ENCODE peak calls at places on chromosomes 11 and 22, in six cellular contexts. B is IMR-90, E is H9, M is neuronal stem cell, Q is mesenchymal stem cell, W is mesendoderm. P is an unnamed sample.

GRCh38 chr11:79441159-79441875 is 487 bp upstream of the TENM4 start:
- DNase-seq in B (peak), E (peak), M (peak), Q (peak), W (peak), P (peak)

GRCh38 chr11:32400196-32400595 is 35.1 kb downstream of the WT1 start:
- DNase-seq in B (peak), E (peak), M (no peak), Q (peak), W (peak), P (peak)

GRCh38 chr11:120125005-120125404 is 12.9 kb downstream of the TRIM29 start:
- DNase-seq in B (peak), E (no peak), M (no peak), Q (peak), W (peak), P (peak)

GRCh38 chr22:30754971-30755759 is 60.5 kb downstream of the OSBP2 start:
- DNase-seq in B (peak), E (peak), M (peak), Q (peak), W (peak), P (peak)

GRCh38 chr11:92830382-92831148 is 138.9 kb upstream of the MTNR1B start:
- DNase-seq in B (no peak), E (no peak), M (no peak), Q (no peak), W (no peak), P (no peak)

GRCh38 chr11:44030276-44030932 is 17.4 kb upstream of the ACCSL start:
- DNase-seq in B (peak), E (peak), M (peak), Q (peak), W (peak), P (no peak)

GRCh38 chr11:102849319-102849718 is 5.9 kb upstream of the MMP3 start:
- DNase-seq in B (peak), E (no peak), M (no peak), Q (peak), W (no peak), P (peak)

GRCh38 chr11:16632295-16633200 is 105.9 kb upstream of the C11orf58 start:
- DNase-seq in B (peak), E (peak), M (no peak), Q (peak), W (peak), P (no peak)

GRCh38 chr11:32792948-32793475 is 1.4 kb downstream of the CCDC73 start:
- DNase-seq in B (peak), E (peak), M (peak), Q (peak), W (peak), P (peak)

GRCh38 chr11:8192016-8192895 is 23.4 kb upstream of the RIC3 start:
- DNase-seq in B (peak), E (peak), M (peak), Q (peak), W (peak), P (peak)

GRCh38 chr22:20589614-20590476 is 82.4 kb downstream of the MED15 start:
- DNase-seq in B (no peak), E (no peak), M (no peak), Q (no peak), W (no peak), P (no peak)

GRCh38 chr11:57464343-57465181 is 4.2 kb downstream of the RTN4RL2 start:
- DNase-seq in B (peak), E (no peak), M (no peak), Q (no peak), W (peak), P (no peak)

GRCh38 chr11:31160504-31161422 is 208.8 kb downstream of the DCDC1 start:
- DNase-seq in B (no peak), E (no peak), M (peak), Q (no peak), W (peak), P (no peak)

GRCh38 chr11:8593455-8593854 is 573 bp downstream of the STK33 start:
- DNase-seq in B (no peak), E (no peak), M (no peak), Q (no peak), W (no peak), P (no peak)

DNA sequence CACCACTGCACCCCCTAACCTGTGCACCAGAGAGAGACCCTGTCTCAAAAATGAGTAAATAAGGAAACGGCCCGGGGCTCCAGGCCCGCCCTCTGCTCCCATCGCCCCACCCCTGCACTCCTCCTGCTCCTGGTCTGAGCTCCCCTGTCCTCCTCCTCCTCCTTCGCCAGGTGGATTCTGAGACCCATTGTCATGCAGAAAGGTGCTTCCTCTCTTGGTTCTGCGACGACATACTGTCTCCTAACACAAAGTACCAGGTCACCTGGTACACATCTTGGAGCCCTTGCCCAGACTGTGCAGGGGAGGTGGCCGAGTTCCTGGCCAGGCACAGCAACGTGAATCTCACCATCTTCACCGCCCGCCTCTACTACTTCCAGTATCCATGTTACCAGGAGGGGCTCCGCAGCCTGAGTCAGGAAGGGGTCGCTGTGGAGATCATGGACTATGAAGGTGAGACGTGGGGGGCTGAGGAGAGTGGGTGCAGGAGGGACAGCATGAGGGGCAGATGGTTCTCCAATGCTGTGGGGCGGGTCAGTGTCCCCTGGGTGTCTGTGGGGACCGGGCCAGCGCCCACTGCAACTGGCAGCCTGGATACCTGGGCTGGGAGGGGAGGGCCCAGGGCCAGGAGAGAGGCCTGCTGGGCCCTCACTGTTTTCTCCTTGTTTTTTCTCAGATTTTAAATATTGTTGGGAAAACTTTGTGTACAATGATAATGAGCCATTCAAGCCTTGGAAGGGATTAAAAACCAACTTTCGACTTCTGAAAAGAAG is 3.1 kb upstream of the APOBEC3D start:
- DNase-seq in B (no peak), E (peak), M (no peak), Q (no peak), W (peak), P (no peak)
- H2BK120ac ChIP-seq in B (no peak), E (no peak), M (no peak), Q (no peak), W (no peak), P (no peak)

GRCh38 chr11:2693851-2694261 is 5.9 kb downstream of the KCNQ1OT1 start:
- DNase-seq in B (no peak), E (peak), M (no peak), Q (no peak), W (peak), P (peak)

GRCh38 chr11:2694495-2694894 is 5.3 kb downstream of the KCNQ1OT1 start:
- DNase-seq in B (no peak), E (peak), M (no peak), Q (no peak), W (no peak), P (no peak)

GRCh38 chr11:2691991-2692841 is 7.6 kb downstream of the KCNQ1OT1 start:
- DNase-seq in B (no peak), E (peak), M (no peak), Q (no peak), W (peak), P (peak)

GRCh38 chr11:2694995-2695939 is 4.5 kb downstream of the KCNQ1OT1 start:
- DNase-seq in B (no peak), E (peak), M (no peak), Q (no peak), W (no peak), P (no peak)

DNA sequence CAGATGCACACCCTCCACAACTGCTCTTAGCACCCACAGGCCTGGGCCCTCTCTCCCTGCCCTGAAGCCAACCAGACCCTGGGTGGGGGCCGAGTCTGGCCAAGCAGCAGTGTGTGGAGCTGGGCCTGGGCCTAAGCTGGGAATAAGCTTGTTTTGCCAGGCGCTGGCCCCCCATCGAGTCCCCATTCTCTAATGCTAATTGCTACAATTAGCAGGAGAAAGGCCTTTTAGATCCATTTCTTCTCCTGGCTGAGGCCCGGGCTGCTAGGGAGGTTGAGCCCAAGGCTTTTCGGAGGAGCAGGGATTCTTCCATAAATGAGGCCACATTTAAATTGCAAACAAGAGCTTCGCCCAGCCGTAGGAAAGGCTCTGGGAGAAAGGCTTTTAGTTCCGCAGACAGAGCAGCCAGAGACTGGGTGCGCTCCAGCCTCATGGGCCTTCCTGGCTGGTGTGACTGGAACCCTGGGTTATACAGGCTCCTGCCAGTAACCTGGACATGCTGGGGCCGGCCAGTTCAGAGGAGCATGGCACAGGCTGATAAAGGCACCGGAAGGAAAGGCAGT is 6.4 kb downstream of the KCNQ1OT1 start:
- DNase-seq in B (no peak), E (peak), M (no peak), Q (no peak), W (peak), P (no peak)
- H2BK120ac ChIP-seq in B (no peak), E (no peak), M (no peak), Q (no peak), W (no peak), P (no peak)

DNA sequence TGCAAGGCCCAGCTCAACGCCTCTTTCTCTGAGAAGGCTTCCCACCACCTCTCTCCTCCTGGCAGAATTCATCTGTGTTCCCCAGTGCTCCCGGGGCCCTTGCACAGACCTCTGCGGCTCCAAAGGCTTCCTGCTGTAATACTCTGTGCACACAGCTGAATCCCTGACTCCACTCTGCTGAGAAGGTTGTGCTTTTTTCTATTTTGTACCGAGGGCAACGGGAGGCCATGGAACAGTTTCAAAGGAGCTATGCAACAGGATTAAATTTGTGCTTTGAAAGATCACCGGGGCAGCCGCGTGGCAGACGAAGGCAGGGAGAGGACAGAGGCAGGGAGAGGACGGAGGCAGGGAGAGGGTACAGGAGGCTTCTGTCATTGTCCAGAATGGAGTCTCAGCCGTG is 49.2 kb upstream of the SYT7 start:
- DNase-seq in B (no peak), E (no peak), M (no peak), Q (no peak), W (no peak), P (no peak)
- H2BK120ac ChIP-seq in B (no peak), E (no peak), M (no peak), Q (no peak), W (no peak), P (no peak)

DNA sequence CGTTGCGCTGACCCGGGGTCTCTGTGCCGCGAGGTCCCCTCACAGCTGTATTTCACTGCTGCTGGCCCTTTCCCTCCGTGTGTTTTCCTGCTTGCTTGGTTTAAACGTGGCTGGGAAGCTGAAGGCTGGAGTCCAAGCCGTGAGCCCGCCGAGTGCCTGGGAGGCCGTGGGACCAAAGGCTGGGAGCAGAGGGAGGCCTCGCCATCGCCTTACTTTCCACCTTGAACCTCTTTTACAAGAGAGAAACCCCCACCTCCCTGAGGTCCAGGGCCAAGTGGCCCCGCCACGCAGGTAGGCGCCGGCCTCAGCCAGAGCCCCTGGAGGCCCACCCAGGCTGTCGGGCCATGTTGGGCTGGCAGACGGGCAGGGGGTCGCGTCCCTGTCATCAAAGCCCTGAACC is 411.6 kb downstream of the TBC1D22A start:
- DNase-seq in B (no peak), E (peak), M (no peak), Q (no peak), W (no peak), P (no peak)
- H2BK120ac ChIP-seq in B (no peak), E (no peak), M (no peak), Q (no peak), W (no peak), P (no peak)